ENCODE peak calls at places on chromosome 16, in five cellular contexts. O is breast epithelium, R is IMR-90, Y is thoracic aorta, D is left ventricle myocardium inferior. G is an unnamed sample.

GRCh38 chr16:7839568-7839967 is 506.9 kb downstream of the RBFOX1 start:
- DNase-seq in D (no peak), O (no peak), R (no peak), Y (no peak), G (no peak)

GRCh38 chr16:558298-559020 is 1.7 kb upstream of the PRR35 start:
- DNase-seq in Y (no peak), R (no peak), D (peak; percentile 47), O (no peak), G (no peak)

GRCh38 chr16:20393801-20394637 is 10.5 kb downstream of the PDILT start:
- DNase-seq in D (no peak), O (no peak), Y (no peak), R (no peak), G (no peak)

GRCh38 chr16:79740153-79740720 is 139.7 kb upstream of the MAF start:
- DNase-seq in D (no peak), R (no peak), O (no peak), Y (no peak), G (no peak)

GRCh38 chr16:50960517-50961202 is 190.4 kb downstream of the SALL1 start:
- DNase-seq in Y (no peak), D (peak; percentile 18), O (no peak), R (no peak), G (no peak)

GRCh38 chr16:73025111-73025505 is 22.8 kb downstream of the ZFHX3 start:
- DNase-seq in D (peak; percentile 47), O (no peak), Y (no peak), R (no peak), G (no peak)

GRCh38 chr16:615122-615521 is 15.7 kb upstream of the WFIKKN1 start:
- DNase-seq in O (no peak), Y (no peak), R (no peak), D (no peak), G (no peak)

GRCh38 chr16:31519746-31520145 is 8.0 kb upstream of the AHSP start:
- DNase-seq in O (no peak), R (no peak), D (no peak), Y (no peak), G (no peak)

GRCh38 chr16:57480127-57480753 is 6.1 kb downstream of the DOK4 start:
- DNase-seq in Y (no peak), O (peak; percentile 45), R (peak; percentile 13), D (peak; percentile 63), G (no peak)

GRCh38 chr16:70682239-70683145 is 3.4 kb downstream of the MTSS2 start:
- DNase-seq in O (no peak), D (peak; percentile 14), Y (no peak), R (no peak), G (no peak)

GRCh38 chr16:78179666-78180065 is 80.2 kb downstream of the WWOX start:
- DNase-seq in O (no peak), D (no peak), Y (no peak), R (no peak), G (no peak)

GRCh38 chr16:81635336-81635947 is 143.6 kb upstream of the PLCG2 start:
- DNase-seq in O (no peak), D (no peak), R (no peak), Y (no peak), G (no peak)

GRCh38 chr16:22732315-22732840 is 81.6 kb upstream of the HS3ST2 start:
- DNase-seq in Y (no peak), R (no peak), D (no peak), O (no peak), G (no peak)
- TF ChIP-seq CTCF in Y (no peak), R (no peak), D (no peak), O (no peak), G (no peak)

GRCh38 chr16:66758086-66758485 is 6.7 kb upstream of the DYNC1LI2 start:
- DNase-seq in Y (no peak), O (no peak), D (no peak), R (no peak), G (no peak)
- TF ChIP-seq CTCF in Y (no peak), O (no peak), D (no peak), R (no peak), G (peak; percentile 47)

DNA sequence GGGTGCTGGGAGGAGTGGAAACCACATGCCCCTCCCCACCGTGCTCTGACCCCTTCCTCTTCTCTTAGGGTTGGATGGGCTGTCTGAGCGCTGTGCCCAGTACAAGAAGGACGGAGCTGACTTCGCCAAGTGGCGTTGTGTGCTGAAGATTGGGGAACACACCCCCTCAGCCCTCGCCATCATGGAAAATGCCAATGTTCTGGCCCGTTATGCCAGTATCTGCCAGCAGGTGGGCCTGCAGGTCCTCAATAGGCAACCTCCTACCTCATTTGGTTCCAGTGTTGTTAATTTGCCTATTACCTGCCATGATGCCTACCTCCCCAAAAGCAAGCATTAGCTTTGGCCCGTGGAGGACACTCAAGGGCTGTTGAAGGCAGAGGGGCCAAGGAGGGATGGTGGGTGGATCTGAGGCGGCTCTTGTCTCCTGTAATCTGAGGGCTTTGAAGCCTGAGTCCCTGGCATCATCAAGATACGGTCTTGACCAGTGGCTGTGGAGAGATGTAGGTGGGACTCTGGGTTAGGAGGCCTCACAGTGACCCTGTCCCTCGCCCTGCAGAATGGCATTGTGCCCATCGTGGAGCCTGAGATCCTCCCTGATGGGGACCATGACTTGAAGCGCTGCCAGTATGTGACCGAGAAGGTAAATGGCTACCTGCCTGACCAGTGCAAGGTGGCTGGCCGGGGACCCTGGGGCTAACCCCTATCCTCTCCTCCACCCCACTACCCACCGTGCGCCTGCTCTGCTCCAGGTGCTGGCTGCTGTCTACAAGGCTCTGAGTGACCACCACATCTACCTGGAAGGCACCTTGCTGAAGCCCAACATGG is 3.4 kb downstream of the ALDOA start:
- DNase-seq in D (no peak), Y (no peak), O (no peak), R (no peak), G (no peak)
- TF ChIP-seq CTCF in D (peak; percentile 50), Y (peak; percentile 34), O (no peak), R (peak; percentile 56), G (peak; percentile 68)

DNA sequence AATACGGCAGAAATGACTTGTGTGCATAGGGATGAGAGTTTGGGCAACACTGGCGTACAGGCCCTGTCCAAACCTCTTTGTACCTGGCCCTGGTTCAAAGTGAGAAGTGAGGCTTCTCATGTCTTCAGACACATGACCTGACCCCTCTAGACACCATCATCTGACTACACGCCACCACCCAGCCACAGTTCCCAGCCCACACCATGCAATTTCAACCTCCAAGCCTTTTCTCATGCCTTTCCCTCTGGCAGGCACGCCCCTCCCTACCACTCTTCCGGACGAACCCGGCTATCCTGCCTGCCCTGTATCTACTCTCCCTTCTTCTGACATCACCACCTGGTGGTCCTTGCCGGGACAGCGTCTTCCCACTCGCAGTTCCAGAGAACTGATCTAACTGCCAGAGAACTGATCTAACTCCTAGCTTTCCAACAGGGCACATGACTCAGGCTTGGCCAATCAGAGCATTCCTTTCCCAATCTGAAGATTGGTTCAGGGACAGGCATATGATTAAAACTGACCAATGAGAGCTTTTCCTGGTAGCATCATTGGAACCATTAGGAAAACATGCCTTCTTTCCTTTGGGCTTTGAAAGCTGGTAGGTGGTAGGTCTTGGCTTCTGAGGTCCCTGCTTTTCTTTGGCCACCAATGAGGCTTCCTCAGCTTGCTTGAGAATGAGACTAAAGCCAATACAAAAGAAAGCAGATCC is 27.0 kb upstream of the IL21R start:
- DNase-seq in D (peak; percentile 41), Y (peak; percentile 36), O (no peak), R (peak; percentile 80), G (no peak)
- TF ChIP-seq CTCF in D (peak; percentile 52), Y (peak; percentile 30), O (peak; percentile 13), R (peak; percentile 59), G (peak; percentile 76)

DNA sequence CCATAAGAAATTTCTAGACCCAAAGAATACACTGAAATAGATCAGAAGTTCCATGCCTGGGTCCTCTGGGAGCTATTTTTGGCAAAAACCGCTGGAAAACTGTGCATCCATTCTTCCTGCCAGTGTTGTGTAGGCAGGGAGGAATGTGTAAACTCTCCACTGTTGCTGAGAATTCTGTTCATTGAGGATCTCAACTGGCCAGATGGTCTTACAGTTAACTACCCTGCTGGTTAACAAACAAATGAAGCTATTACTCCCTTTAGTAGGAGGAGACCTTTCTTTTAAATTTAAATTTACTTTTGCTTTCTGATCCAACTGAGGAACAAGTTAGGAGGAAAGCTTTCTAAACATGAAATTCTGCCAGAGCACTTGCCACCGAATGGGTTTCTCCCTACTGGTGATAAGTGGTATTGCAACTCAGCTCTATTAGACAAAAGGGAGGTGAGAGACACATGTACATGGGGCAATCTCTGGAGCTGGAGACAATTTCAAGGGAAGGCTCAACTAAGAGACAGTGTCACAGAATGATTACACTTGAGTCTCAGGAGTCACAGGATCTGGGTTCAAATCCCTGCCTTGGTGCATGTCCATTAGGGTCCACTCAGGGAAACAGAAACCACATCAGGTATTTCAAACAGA is 37.6 kb downstream of the SOCS1 start:
- DNase-seq in D (no peak), O (no peak), Y (no peak), R (peak; percentile 25), G (no peak)
- TF ChIP-seq CTCF in D (peak; percentile 43), O (no peak), Y (peak; percentile 39), R (peak; percentile 24), G (peak; percentile 76)

DNA sequence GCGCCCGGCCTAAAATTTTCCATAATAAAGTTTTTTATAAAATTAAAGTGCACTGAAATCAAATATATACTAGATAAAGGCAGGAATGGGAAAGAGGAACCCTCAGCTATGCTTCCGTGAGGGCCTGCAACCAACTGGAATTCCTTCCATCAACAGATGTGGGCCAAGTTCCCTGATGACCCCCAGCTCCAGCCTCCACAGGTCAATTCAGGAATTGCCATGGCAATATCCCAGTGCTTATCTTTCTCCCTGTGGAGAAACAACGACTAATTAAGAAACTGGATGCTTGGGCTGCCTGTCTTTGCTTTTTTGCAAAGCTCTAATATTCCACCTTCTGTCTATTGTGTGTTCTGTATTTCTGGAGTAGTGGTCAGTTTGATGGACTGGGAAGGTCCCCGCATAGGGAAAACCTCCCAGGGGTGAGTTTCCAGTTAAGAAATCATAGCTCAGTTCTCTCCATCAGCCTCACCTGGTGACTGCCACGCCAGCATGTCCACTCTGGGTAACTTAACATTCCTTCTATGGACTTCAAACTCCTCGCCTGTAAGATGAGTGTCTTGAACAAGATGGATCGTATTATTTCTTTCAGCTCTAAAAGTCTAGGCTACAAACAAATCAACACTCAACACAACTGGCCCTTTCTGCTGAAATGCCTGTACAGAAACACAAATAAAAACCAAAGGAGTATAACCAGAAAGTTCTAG is 67.9 kb downstream of the CREBBP start:
- DNase-seq in D (no peak), O (no peak), R (no peak), Y (no peak), G (no peak)
- TF ChIP-seq CTCF in D (no peak), O (no peak), R (no peak), Y (no peak), G (no peak)